ENCODE peak calls at places on chromosomes 12 and 14, in ten cellular contexts. One of them, this sample, is unnamed.

GRCh38 chr14:38254565-38255407 is 1.1 kb downstream of the CLEC14A start:
- DNase-seq in sigmoid colon: no peak
- DNase-seq in neural crest cell: no peak
- DNase-seq in activated naive CD8-positive, alpha-beta T cell treated with anti-CD3 and anti-CD28 coated beads for 36 hours: no peak
- DNase-seq in KG1: no peak
- DNase-seq in fibroblast of pulmonary artery: peak; percentile 34
- DNase-seq in OCI-M1: no peak
- DNase-seq in T-cell: no peak
- DNase-seq in NCI-H2107: no peak
- DNase-seq in activated gamma-delta T cell: no peak
- DNase-seq in this sample: no peak

GRCh38 chr14:58955294-58955821 is 233.1 kb upstream of the DAAM1 start:
- DNase-seq in sigmoid colon: no peak
- DNase-seq in neural crest cell: no peak
- DNase-seq in activated naive CD8-positive, alpha-beta T cell treated with anti-CD3 and anti-CD28 coated beads for 36 hours: no peak
- DNase-seq in KG1: peak; percentile 33
- DNase-seq in fibroblast of pulmonary artery: peak; percentile 61
- DNase-seq in OCI-M1: no peak
- DNase-seq in T-cell: no peak
- DNase-seq in NCI-H2107: no peak
- DNase-seq in activated gamma-delta T cell: no peak
- DNase-seq in this sample: no peak

GRCh38 chr12:51056242-51056641 is 8.1 kb downstream of the LETMD1 start:
- DNase-seq in sigmoid colon: no peak
- DNase-seq in neural crest cell: no peak
- DNase-seq in activated naive CD8-positive, alpha-beta T cell treated with anti-CD3 and anti-CD28 coated beads for 36 hours: no peak
- DNase-seq in KG1: no peak
- DNase-seq in fibroblast of pulmonary artery: peak; percentile 84
- DNase-seq in OCI-M1: no peak
- DNase-seq in T-cell: no peak
- DNase-seq in NCI-H2107: no peak
- DNase-seq in activated gamma-delta T cell: no peak
- DNase-seq in this sample: no peak

GRCh38 chr12:26106347-26106746 is 18.5 kb downstream of the BHLHE41 start:
- DNase-seq in sigmoid colon: no peak
- DNase-seq in neural crest cell: no peak
- DNase-seq in activated naive CD8-positive, alpha-beta T cell treated with anti-CD3 and anti-CD28 coated beads for 36 hours: no peak
- DNase-seq in KG1: no peak
- DNase-seq in fibroblast of pulmonary artery: no peak
- DNase-seq in OCI-M1: no peak
- DNase-seq in T-cell: no peak
- DNase-seq in NCI-H2107: no peak
- DNase-seq in activated gamma-delta T cell: no peak
- DNase-seq in this sample: no peak

GRCh38 chr14:81148635-81149034 is 72.1 kb downstream of the GTF2A1 start:
- DNase-seq in sigmoid colon: no peak
- DNase-seq in neural crest cell: no peak
- DNase-seq in activated naive CD8-positive, alpha-beta T cell treated with anti-CD3 and anti-CD28 coated beads for 36 hours: no peak
- DNase-seq in KG1: no peak
- DNase-seq in fibroblast of pulmonary artery: no peak
- DNase-seq in OCI-M1: no peak
- DNase-seq in T-cell: no peak
- DNase-seq in NCI-H2107: no peak
- DNase-seq in activated gamma-delta T cell: no peak
- DNase-seq in this sample: no peak

GRCh38 chr14:46399049-46399448 is 252.5 kb downstream of the RPL10L start:
- DNase-seq in sigmoid colon: no peak
- DNase-seq in neural crest cell: no peak
- DNase-seq in activated naive CD8-positive, alpha-beta T cell treated with anti-CD3 and anti-CD28 coated beads for 36 hours: no peak
- DNase-seq in KG1: no peak
- DNase-seq in fibroblast of pulmonary artery: no peak
- DNase-seq in OCI-M1: no peak
- DNase-seq in T-cell: no peak
- DNase-seq in NCI-H2107: peak; percentile 67
- DNase-seq in activated gamma-delta T cell: no peak
- DNase-seq in this sample: no peak

GRCh38 chr12:13125996-13126395 is 22.5 kb upstream of the GSG1 start:
- DNase-seq in sigmoid colon: no peak
- DNase-seq in neural crest cell: no peak
- DNase-seq in activated naive CD8-positive, alpha-beta T cell treated with anti-CD3 and anti-CD28 coated beads for 36 hours: no peak
- DNase-seq in KG1: no peak
- DNase-seq in fibroblast of pulmonary artery: no peak
- DNase-seq in OCI-M1: no peak
- DNase-seq in T-cell: no peak
- DNase-seq in NCI-H2107: no peak
- DNase-seq in activated gamma-delta T cell: no peak
- DNase-seq in this sample: no peak

GRCh38 chr14:103021817-103022668 is 35.3 kb downstream of the CDC42BPB start:
- DNase-seq in sigmoid colon: no peak
- DNase-seq in neural crest cell: no peak
- DNase-seq in activated naive CD8-positive, alpha-beta T cell treated with anti-CD3 and anti-CD28 coated beads for 36 hours: no peak
- DNase-seq in KG1: no peak
- DNase-seq in fibroblast of pulmonary artery: peak; percentile 27
- DNase-seq in OCI-M1: no peak
- DNase-seq in T-cell: no peak
- DNase-seq in NCI-H2107: peak; percentile 75
- DNase-seq in activated gamma-delta T cell: no peak
- DNase-seq in this sample: no peak

GRCh38 chr12:94649349-94650142 is 811 bp downstream of the TMCC3 start:
- DNase-seq in sigmoid colon: peak; percentile 72
- DNase-seq in neural crest cell: peak; percentile 41
- DNase-seq in activated naive CD8-positive, alpha-beta T cell treated with anti-CD3 and anti-CD28 coated beads for 36 hours: peak; percentile 34
- DNase-seq in KG1: no peak
- DNase-seq in fibroblast of pulmonary artery: peak; percentile 50
- DNase-seq in OCI-M1: no peak
- DNase-seq in T-cell: no peak
- DNase-seq in NCI-H2107: no peak
- DNase-seq in activated gamma-delta T cell: peak; percentile 36
- DNase-seq in this sample: peak; percentile 64

GRCh38 chr14:49882826-49883694 is 9.8 kb upstream of the ARF6 start:
- DNase-seq in sigmoid colon: no peak
- DNase-seq in neural crest cell: no peak
- DNase-seq in activated naive CD8-positive, alpha-beta T cell treated with anti-CD3 and anti-CD28 coated beads for 36 hours: no peak
- DNase-seq in KG1: no peak
- DNase-seq in fibroblast of pulmonary artery: peak; percentile 36
- DNase-seq in OCI-M1: no peak
- DNase-seq in T-cell: no peak
- DNase-seq in NCI-H2107: no peak
- DNase-seq in activated gamma-delta T cell: no peak
- DNase-seq in this sample: no peak

GRCh38 chr14:32763673-32764072 is 175.0 kb upstream of the NPAS3 start:
- DNase-seq in sigmoid colon: no peak
- DNase-seq in neural crest cell: no peak
- DNase-seq in activated naive CD8-positive, alpha-beta T cell treated with anti-CD3 and anti-CD28 coated beads for 36 hours: no peak
- DNase-seq in KG1: no peak
- DNase-seq in fibroblast of pulmonary artery: no peak
- DNase-seq in OCI-M1: no peak
- DNase-seq in T-cell: no peak
- DNase-seq in NCI-H2107: no peak
- DNase-seq in activated gamma-delta T cell: no peak
- DNase-seq in this sample: no peak

GRCh38 chr12:30646821-30647220 is 48.8 kb downstream of the IPO8 start:
- DNase-seq in sigmoid colon: no peak
- DNase-seq in neural crest cell: no peak
- DNase-seq in activated naive CD8-positive, alpha-beta T cell treated with anti-CD3 and anti-CD28 coated beads for 36 hours: no peak
- DNase-seq in KG1: no peak
- DNase-seq in fibroblast of pulmonary artery: peak; percentile 14
- DNase-seq in OCI-M1: no peak
- DNase-seq in T-cell: no peak
- DNase-seq in NCI-H2107: no peak
- DNase-seq in activated gamma-delta T cell: no peak
- DNase-seq in this sample: no peak

GRCh38 chr14:29240046-29240445 is 473.5 kb downstream of the FOXG1 start:
- DNase-seq in sigmoid colon: no peak
- DNase-seq in neural crest cell: no peak
- DNase-seq in activated naive CD8-positive, alpha-beta T cell treated with anti-CD3 and anti-CD28 coated beads for 36 hours: no peak
- DNase-seq in KG1: no peak
- DNase-seq in fibroblast of pulmonary artery: peak; percentile 93
- DNase-seq in OCI-M1: no peak
- DNase-seq in T-cell: no peak
- DNase-seq in NCI-H2107: no peak
- DNase-seq in activated gamma-delta T cell: no peak
- DNase-seq in this sample: no peak

GRCh38 chr12:110372056-110372425 is 31.5 kb downstream of the ANAPC7 start:
- DNase-seq in sigmoid colon: no peak
- DNase-seq in neural crest cell: no peak
- DNase-seq in activated naive CD8-positive, alpha-beta T cell treated with anti-CD3 and anti-CD28 coated beads for 36 hours: no peak
- DNase-seq in KG1: no peak
- DNase-seq in fibroblast of pulmonary artery: no peak
- DNase-seq in OCI-M1: no peak
- DNase-seq in T-cell: no peak
- DNase-seq in NCI-H2107: no peak
- DNase-seq in activated gamma-delta T cell: no peak
- DNase-seq in this sample: no peak

GRCh38 chr14:61663312-61663974 is 31.9 kb upstream of the HIF1A start:
- DNase-seq in sigmoid colon: no peak
- DNase-seq in neural crest cell: no peak
- DNase-seq in activated naive CD8-positive, alpha-beta T cell treated with anti-CD3 and anti-CD28 coated beads for 36 hours: no peak
- DNase-seq in KG1: peak; percentile 49
- DNase-seq in fibroblast of pulmonary artery: no peak
- DNase-seq in OCI-M1: peak; percentile 45
- DNase-seq in T-cell: no peak
- DNase-seq in NCI-H2107: no peak
- DNase-seq in activated gamma-delta T cell: no peak
- DNase-seq in this sample: no peak

GRCh38 chr12:58067610-58068387 is 126.4 kb downstream of the ATP23 start:
- DNase-seq in sigmoid colon: no peak
- DNase-seq in neural crest cell: no peak
- DNase-seq in activated naive CD8-positive, alpha-beta T cell treated with anti-CD3 and anti-CD28 coated beads for 36 hours: no peak
- DNase-seq in KG1: no peak
- DNase-seq in fibroblast of pulmonary artery: peak; percentile 18
- DNase-seq in OCI-M1: no peak
- DNase-seq in T-cell: no peak
- DNase-seq in NCI-H2107: no peak
- DNase-seq in activated gamma-delta T cell: no peak
- DNase-seq in this sample: no peak

GRCh38 chr12:109844983-109845841 is 12.0 kb upstream of the TRPV4 start:
- DNase-seq in sigmoid colon: peak; percentile 90
- DNase-seq in neural crest cell: peak; percentile 97
- DNase-seq in activated naive CD8-positive, alpha-beta T cell treated with anti-CD3 and anti-CD28 coated beads for 36 hours: peak; percentile 89
- DNase-seq in KG1: peak; percentile 83
- DNase-seq in fibroblast of pulmonary artery: peak; percentile 79
- DNase-seq in OCI-M1: peak; percentile 93
- DNase-seq in T-cell: peak; percentile 80
- DNase-seq in NCI-H2107: peak; percentile 70
- DNase-seq in activated gamma-delta T cell: peak; percentile 74
- DNase-seq in this sample: peak; percentile 83

GRCh38 chr12:14373202-14373601 is 7.7 kb downstream of the ATF7IP start:
- DNase-seq in sigmoid colon: no peak
- DNase-seq in neural crest cell: no peak
- DNase-seq in activated naive CD8-positive, alpha-beta T cell treated with anti-CD3 and anti-CD28 coated beads for 36 hours: no peak
- DNase-seq in KG1: no peak
- DNase-seq in fibroblast of pulmonary artery: peak; percentile 87
- DNase-seq in OCI-M1: no peak
- DNase-seq in T-cell: no peak
- DNase-seq in NCI-H2107: no peak
- DNase-seq in activated gamma-delta T cell: no peak
- DNase-seq in this sample: no peak

GRCh38 chr12:31238764-31239387 is 87.1 kb downstream of the SINHCAF start:
- DNase-seq in sigmoid colon: no peak
- DNase-seq in neural crest cell: peak; percentile 73
- DNase-seq in activated naive CD8-positive, alpha-beta T cell treated with anti-CD3 and anti-CD28 coated beads for 36 hours: peak; percentile 54
- DNase-seq in KG1: peak; percentile 5
- DNase-seq in fibroblast of pulmonary artery: peak; percentile 69
- DNase-seq in OCI-M1: peak; percentile 83
- DNase-seq in T-cell: peak; percentile 12
- DNase-seq in NCI-H2107: peak; percentile 70
- DNase-seq in activated gamma-delta T cell: no peak
- DNase-seq in this sample: peak; percentile 88

GRCh38 chr12:28497889-28498411 is 307.7 kb downstream of the CCDC91 start:
- DNase-seq in sigmoid colon: no peak
- DNase-seq in neural crest cell: no peak
- DNase-seq in activated naive CD8-positive, alpha-beta T cell treated with anti-CD3 and anti-CD28 coated beads for 36 hours: no peak
- DNase-seq in KG1: no peak
- DNase-seq in fibroblast of pulmonary artery: peak; percentile 22
- DNase-seq in OCI-M1: no peak
- DNase-seq in T-cell: no peak
- DNase-seq in NCI-H2107: no peak
- DNase-seq in activated gamma-delta T cell: no peak
- DNase-seq in this sample: no peak

This sample was measured in HAP-1.